ENCODE peak calls at places on chromosomes 6 and 20, in four cellular contexts. S, D, C and J are unnamed samples. For H3K4me1 and H3K36me3, the result is how much of the 10 kb centered on the place peaks cover.

GRCh38 chr20:63172726-63173125 is 43.2 kb downstream of the YTHDF1 start:
- DNase-seq in S (peak), D (no peak), C (no peak), J (no peak)

GRCh38 chr20:53736757-53737403 is 143.2 kb upstream of the ZNF217 start:
- DNase-seq in S (no peak), D (peak), C (no peak), J (peak)

GRCh38 chr6:134352786-134353480 is 35.0 kb upstream of the SGK1 start:
- DNase-seq in S (no peak), D (peak), C (no peak), J (no peak)

GRCh38 chr6:108127056-108127455 is 38.8 kb upstream of the NR2E1 start:
- DNase-seq in S (no peak), D (no peak), C (no peak), J (no peak)

GRCh38 chr6:106546322-106547052 is 82.8 kb downstream of the RTN4IP1 start:
- DNase-seq in S (no peak), D (peak), C (no peak), J (no peak)

GRCh38 chr6:108944707-108945685 is 96.8 kb downstream of the ARMC2 start:
- DNase-seq in S (no peak), D (peak), C (peak), J (no peak)

GRCh38 chr20:47741669-47742345 is 43.5 kb downstream of the SULF2 start:
- DNase-seq in S (no peak), D (no peak), C (no peak), J (no peak)

GRCh38 chr20:63690001-63690897 is 6.2 kb upstream of the TNFRSF6B start:
- DNase-seq in S (no peak), D (no peak), C (peak), J (no peak)

GRCh38 chr6:52454556-52454955 is 34.4 kb downstream of the EFHC1 start:
- DNase-seq in S (no peak), D (peak), C (no peak), J (no peak)

GRCh38 chr20:23583526-23583925 is 15.2 kb upstream of the CST9L start:
- DNase-seq in S (no peak), D (no peak), C (no peak), J (no peak)

GRCh38 chr6:82118150-82118562 is 129.4 kb downstream of the IBTK start:
- DNase-seq in S (no peak), D (peak), C (no peak), J (no peak)

GRCh38 chr20:2402271-2402980 is 21.7 kb downstream of the TGM6 start:
- DNase-seq in S (peak), D (peak), C (no peak), J (peak)

GRCh38 chr20:63441777-63442493 is 30.5 kb downstream of the KCNQ2 start:
- DNase-seq in S (peak), D (peak), C (peak), J (peak)

GRCh38 chr6:13038315-13039261 is 289.7 kb downstream of the TBC1D7 start:
- DNase-seq in S (no peak), D (peak), C (no peak), J (peak)

GRCh38 chr6:10033223-10033829 is 381.5 kb downstream of the TFAP2A start:
- DNase-seq in S (peak), D (peak), C (no peak), J (peak)

GRCh38 chr6:158799051-158799792 is 19.9 kb downstream of the EZR start:
- DNase-seq in S (no peak), D (peak), C (no peak), J (peak)

GRCh38 chr6:158795516-158795915 is 23.7 kb downstream of the EZR start:
- DNase-seq in S (no peak), D (no peak), C (no peak), J (no peak)

GRCh38 chr6:158796353-158796752 is 22.8 kb downstream of the EZR start:
- DNase-seq in S (no peak), D (no peak), C (no peak), J (no peak)

GRCh38 chr6:158797331-158798202 is 21.6 kb downstream of the EZR start:
- DNase-seq in S (no peak), D (peak), C (no peak), J (no peak)

GRCh38 chr6:158798311-158798710 is 20.9 kb downstream of the EZR start:
- DNase-seq in S (no peak), D (no peak), C (no peak), J (no peak)
- H3K4me1 ChIP-seq in S (half or more), D (half or more), C (under half), J (under half)

GRCh38 chr6:1625926-1626413 is 16.3 kb downstream of the FOXC1 start:
- DNase-seq in S (no peak), D (no peak), C (no peak), J (no peak)

GRCh38 chr6:1624071-1624847 is 14.5 kb downstream of the FOXC1 start:
- DNase-seq in S (no peak), D (no peak), C (peak), J (no peak)

GRCh38 chr6:1626481-1626880 is 16.8 kb downstream of the FOXC1 start:
- DNase-seq in S (no peak), D (no peak), C (peak), J (no peak)

GRCh38 chr6:1624848-1625341 is 15.2 kb downstream of the FOXC1 start:
- DNase-seq in S (no peak), D (peak), C (peak), J (no peak)

GRCh38 chr6:1625352-1625773 is 15.6 kb downstream of the FOXC1 start:
- DNase-seq in S (no peak), D (no peak), C (no peak), J (no peak)
- H3K4me3 ChIP-seq in S (no peak), D (peak), C (peak), J (no peak)

GRCh38 chr6:89731924-89732568 is 87.5 kb downstream of the MDN1 start:
- DNase-seq in S (no peak), D (no peak), C (no peak), J (peak)
- H3K36me3 ChIP-seq in S (under half), D (under half), C (under half), J (half or more)

DNA sequence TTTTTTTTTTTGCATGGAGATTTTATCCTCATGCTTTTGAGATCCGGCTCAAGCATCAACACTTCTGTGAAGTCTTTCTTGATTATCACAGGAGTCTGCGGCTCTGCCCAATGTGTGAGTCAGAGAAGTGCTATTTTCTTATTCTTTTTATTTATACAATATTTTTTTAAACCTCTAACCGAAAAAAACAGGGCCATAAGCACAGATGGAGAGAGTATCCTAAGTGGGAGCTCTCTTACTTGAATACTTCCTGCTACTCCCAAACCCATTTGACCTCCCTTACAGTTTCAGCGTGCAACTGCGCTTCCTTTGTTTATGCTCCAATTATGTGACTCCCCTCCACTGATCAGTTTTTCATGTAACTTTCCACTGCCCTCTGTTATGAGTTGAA is 8.7 kb upstream of the ATXN1 start:
- DNase-seq in S (no peak), D (peak), C (no peak), J (no peak)
- H3K4me1 ChIP-seq in S (under half), D (under half), C (under half), J (under half)